ENCODE peak calls at places on chromosome 21, in eight cellular contexts. E, K, O, B, H, Z, X and P are unnamed samples.
A peak's percentile ranks its signal among the peaks of the same experiment; 100 is the strongest.

GRCh38 chr21:34215911-34216310 is 142.5 kb downstream of the MRPS6 start:
- DNase-seq in E (no peak), K (no peak), O (no peak), B (no peak), H (no peak), Z (no peak), X (no peak), P (no peak)

GRCh38 chr21:19874521-19874920 is 1123.7 kb upstream of the NCAM2 start:
- DNase-seq in E (no peak), K (no peak), O (no peak), B (no peak), H (no peak), Z (no peak), X (no peak), P (no peak)

GRCh38 chr21:21196087-21196486 is 197.9 kb downstream of the NCAM2 start:
- DNase-seq in E (no peak), K (no peak), O (no peak), B (no peak), H (no peak), Z (peak; percentile 30), X (no peak), P (no peak)

GRCh38 chr21:33229776-33230517 is at the start of gene IFNAR2:
- DNase-seq in E (no peak), K (peak; percentile 80), O (peak; percentile 57), B (peak; percentile 83), H (peak; percentile 91), Z (peak; percentile 70), X (peak; percentile 87), P (no peak)

GRCh38 chr21:16837319-16837718 is 675.5 kb upstream of the CXADR start:
- DNase-seq in E (no peak), K (no peak), O (no peak), B (peak; percentile 49), H (no peak), Z (peak; percentile 34), X (no peak), P (no peak)

GRCh38 chr21:46515109-46515508 is 56.4 kb downstream of the DIP2A start:
- DNase-seq in E (peak; percentile 48), K (peak; percentile 82), O (no peak), B (peak; percentile 54), H (no peak), Z (peak; percentile 63), X (no peak), P (peak; percentile 33)

GRCh38 chr21:19475525-19475924 is 1071.9 kb upstream of the TMPRSS15 start:
- DNase-seq in E (no peak), K (no peak), O (no peak), B (no peak), H (no peak), Z (peak; percentile 65), X (no peak), P (no peak)

GRCh38 chr21:16117331-16117730 is 387.5 kb downstream of the USP25 start:
- DNase-seq in E (no peak), K (no peak), O (no peak), B (peak; percentile 56), H (no peak), Z (peak; percentile 39), X (no peak), P (no peak)

GRCh38 chr21:29334717-29335428 is 36.2 kb downstream of the BACH1 start:
- DNase-seq in E (no peak), K (no peak), O (no peak), B (peak; percentile 79), H (no peak), Z (peak; percentile 87), X (no peak), P (no peak)

GRCh38 chr21:34337741-34338140 is 26.1 kb upstream of the KCNE2 start:
- DNase-seq in E (peak; percentile 28), K (no peak), O (no peak), B (no peak), H (no peak), Z (no peak), X (no peak), P (no peak)

GRCh38 chr21:35198004-35198403 is 148.9 kb upstream of the RUNX1 start:
- DNase-seq in E (peak; percentile 99), K (no peak), O (no peak), B (peak; percentile 96), H (no peak), Z (peak; percentile 79), X (no peak), P (peak; percentile 86)

GRCh38 chr21:33987461-33987860 is 71.9 kb upstream of the ATP5PO start:
- DNase-seq in E (no peak), K (no peak), O (no peak), B (no peak), H (no peak), Z (no peak), X (no peak), P (no peak)

GRCh38 chr21:35632711-35633110 is 427.6 kb downstream of the SETD4 start:
- DNase-seq in E (no peak), K (no peak), O (no peak), B (no peak), H (no peak), Z (no peak), X (no peak), P (no peak)

GRCh38 chr21:29777155-29777554 is 162.6 kb downstream of the GRIK1 start:
- DNase-seq in E (no peak), K (no peak), O (no peak), B (no peak), H (no peak), Z (no peak), X (no peak), P (no peak)

GRCh38 chr21:15809065-15809464 is 79.3 kb downstream of the USP25 start:
- DNase-seq in E (no peak), K (no peak), O (no peak), B (no peak), H (no peak), Z (no peak), X (no peak), P (no peak)

GRCh38 chr21:32181415-32181814 is 97.4 kb downstream of the MIS18A start:
- DNase-seq in E (no peak), K (no peak), O (no peak), B (no peak), H (no peak), Z (no peak), X (no peak), P (no peak)

GRCh38 chr21:23725576-23725975 is 1881.7 kb downstream of the MRPL39 start:
- DNase-seq in E (no peak), K (no peak), O (no peak), B (no peak), H (no peak), Z (no peak), X (no peak), P (no peak)

GRCh38 chr21:15837603-15838002 is 107.8 kb downstream of the USP25 start:
- DNase-seq in E (no peak), K (no peak), O (peak; percentile 25), B (peak; percentile 54), H (no peak), Z (peak; percentile 79), X (no peak), P (no peak)

GRCh38 chr21:34762761-34763160 is 94.0 kb downstream of the CLIC6 start:
- DNase-seq in E (no peak), K (no peak), O (no peak), B (peak; percentile 43), H (no peak), Z (peak; percentile 47), X (no peak), P (no peak)

GRCh38 chr21:28333455-28334108 is 659.1 kb downstream of the LTN1 start:
- DNase-seq in E (no peak), K (no peak), O (no peak), B (peak; percentile 69), H (no peak), Z (peak; percentile 88), X (no peak), P (no peak)

GRCh38 chr21:28337319-28337718 is 655.4 kb downstream of the LTN1 start:
- DNase-seq in E (peak; percentile 14), K (no peak), O (no peak), B (peak; percentile 67), H (peak; percentile 12), Z (peak; percentile 82), X (no peak), P (no peak)

GRCh38 chr21:28332796-28333195 is 659.9 kb downstream of the LTN1 start:
- DNase-seq in E (no peak), K (no peak), O (no peak), B (no peak), H (no peak), Z (no peak), X (no peak), P (no peak)

GRCh38 chr21:28336299-28336698 is 656.4 kb downstream of the LTN1 start:
- DNase-seq in E (peak; percentile 6), K (peak; percentile 26), O (peak; percentile 27), B (peak; percentile 87), H (peak; percentile 49), Z (peak; percentile 92), X (no peak), P (peak; percentile 5)

GRCh38 chr21:28334407-28334806 is 658.3 kb downstream of the LTN1 start:
- DNase-seq in E (no peak), K (no peak), O (no peak), B (no peak), H (no peak), Z (no peak), X (no peak), P (peak; percentile 12)
- H3K27ac ChIP-seq in E (no peak overlapping the region), K (no peak overlapping the region), O (peak overlapping the region; percentile 60), B (no peak overlapping the region), H (no peak overlapping the region), Z (no peak overlapping the region), X (no peak overlapping the region), P (no peak overlapping the region)

DNA sequence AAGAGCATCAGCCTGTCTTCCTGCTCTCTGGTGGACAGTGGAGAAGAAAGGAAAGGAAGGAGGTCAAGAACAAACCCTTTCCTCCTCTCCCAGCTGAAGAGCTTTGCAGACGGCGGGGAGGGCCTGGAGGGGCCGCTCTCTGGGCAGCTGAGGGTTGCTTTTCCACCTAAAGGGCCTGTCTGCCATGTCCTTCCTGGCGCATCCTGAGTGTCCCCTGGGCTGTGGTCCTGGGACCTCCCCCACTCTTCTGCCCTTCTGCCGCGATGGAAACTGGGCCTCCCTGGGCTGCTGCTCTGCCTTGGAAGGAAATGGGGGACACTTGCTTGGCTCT is 107.0 kb downstream of the ETS2 start:
- DNase-seq in E (no peak), K (no peak), O (no peak), B (no peak), H (no peak), Z (no peak), X (no peak), P (no peak)
- H3K27ac ChIP-seq in E (peak overlapping the region; percentile 62), K (peak overlapping the region; percentile 87), O (peak overlapping the region; percentile 87), B (no peak overlapping the region), H (no peak overlapping the region), Z (no peak overlapping the region), X (peak overlapping the region; percentile 78), P (peak overlapping the region; percentile 98)

GRCh38 chr21:42853621-42854020 is 25.7 kb downstream of the WDR4 start:
- DNase-seq in E (no peak), K (no peak), O (no peak), B (no peak), H (no peak), Z (no peak), X (no peak), P (no peak)
- H3K27ac ChIP-seq in E (no peak overlapping the region), K (no peak overlapping the region), O (no peak overlapping the region), B (no peak overlapping the region), H (no peak overlapping the region), Z (no peak overlapping the region), X (no peak overlapping the region), P (no peak overlapping the region)

DNA sequence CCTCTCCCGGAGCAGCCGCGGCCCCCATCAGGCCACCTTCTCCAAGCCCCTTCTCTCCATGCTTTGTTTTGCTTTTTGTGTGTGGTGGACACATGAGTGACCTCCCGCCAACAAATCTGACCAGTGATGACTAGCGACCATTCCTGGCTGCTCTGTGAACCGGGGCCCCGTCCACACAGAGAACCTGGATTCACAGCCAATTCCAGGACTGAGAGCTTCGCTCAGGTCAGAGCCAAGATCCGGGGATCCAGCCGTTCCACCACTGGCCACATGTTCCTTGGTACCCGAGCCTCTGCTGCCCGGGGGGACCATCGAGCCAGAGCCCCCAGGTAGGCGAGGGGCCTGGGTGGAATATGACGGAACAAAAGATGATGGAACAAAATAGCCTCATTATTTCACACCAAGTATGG is 46.7 kb upstream of the COL18A1 start:
- DNase-seq in E (no peak), K (no peak), O (no peak), B (no peak), H (no peak), Z (no peak), X (peak; percentile 38), P (no peak)
- H3K27ac ChIP-seq in E (no peak overlapping the region), K (peak overlapping the region; percentile 64), O (peak overlapping the region; percentile 77), B (no peak overlapping the region), H (no peak overlapping the region), Z (no peak overlapping the region), X (no peak overlapping the region), P (no peak overlapping the region)